ENCODE peak calls at places on chromosomes 4 and X, in six cellular contexts. One of them, this sample, is unnamed.

GRCh38 chr4:106982711-106983211 is 53.4 kb downstream of the DKK2 start:
- DNase-seq in IMR-90: no peak
- DNase-seq in mesenchymal stem cell: no peak
- DNase-seq in neuronal stem cell: no peak
- DNase-seq in H9: no peak
- DNase-seq in H1: no peak
- DNase-seq in this sample: no peak

GRCh38 chr4:77158487-77158861 is 1.5 kb downstream of the CCNG2 start:
- DNase-seq in IMR-90: no peak
- DNase-seq in mesenchymal stem cell: no peak
- DNase-seq in neuronal stem cell: no peak
- DNase-seq in H9: no peak
- DNase-seq in H1: no peak
- DNase-seq in this sample: no peak

GRCh38 chr4:129240816-129241215 is 144.9 kb downstream of the C4orf33 start:
- DNase-seq in IMR-90: no peak
- DNase-seq in mesenchymal stem cell: no peak
- DNase-seq in neuronal stem cell: no peak
- DNase-seq in H9: no peak
- DNase-seq in H1: no peak
- DNase-seq in this sample: no peak

GRCh38 chrX:19682712-19683331 is 167.5 kb upstream of the MAP3K15 start:
- DNase-seq in IMR-90: peak
- DNase-seq in mesenchymal stem cell: peak
- DNase-seq in neuronal stem cell: peak
- DNase-seq in H9: peak
- DNase-seq in H1: no peak
- DNase-seq in this sample: peak

GRCh38 chr4:770022-770421 is 55.9 kb downstream of the CPLX1 start:
- DNase-seq in IMR-90: peak
- DNase-seq in mesenchymal stem cell: no peak
- DNase-seq in neuronal stem cell: no peak
- DNase-seq in H9: no peak
- DNase-seq in H1: no peak
- DNase-seq in this sample: no peak

GRCh38 chr4:109065006-109065405 is 237.5 kb downstream of the COL25A1 start:
- DNase-seq in IMR-90: no peak
- DNase-seq in mesenchymal stem cell: no peak
- DNase-seq in neuronal stem cell: no peak
- DNase-seq in H9: no peak
- DNase-seq in H1: no peak
- DNase-seq in this sample: no peak

GRCh38 chrX:33078273-33078672 is 133.1 kb downstream of the DMD start:
- DNase-seq in IMR-90: no peak
- DNase-seq in mesenchymal stem cell: no peak
- DNase-seq in neuronal stem cell: no peak
- DNase-seq in H9: no peak
- DNase-seq in H1: no peak
- DNase-seq in this sample: peak

GRCh38 chrX:151488677-151489076 is 74.8 kb upstream of the PASD1 start:
- DNase-seq in IMR-90: no peak
- DNase-seq in mesenchymal stem cell: no peak
- DNase-seq in neuronal stem cell: no peak
- DNase-seq in H9: peak
- DNase-seq in H1: peak
- DNase-seq in this sample: peak

GRCh38 chr4:174420317-174420716 is 102.0 kb downstream of the HPGD start:
- DNase-seq in IMR-90: no peak
- DNase-seq in mesenchymal stem cell: no peak
- DNase-seq in neuronal stem cell: no peak
- DNase-seq in H9: no peak
- DNase-seq in H1: no peak
- DNase-seq in this sample: no peak

GRCh38 chrX:96445531-96446065 is 239.0 kb upstream of the DIAPH2 start:
- DNase-seq in IMR-90: no peak
- DNase-seq in mesenchymal stem cell: no peak
- DNase-seq in neuronal stem cell: no peak
- DNase-seq in H9: no peak
- DNase-seq in H1: no peak
- DNase-seq in this sample: no peak

GRCh38 chrX:119007189-119007770 is 32.9 kb downstream of the LONRF3 start:
- DNase-seq in IMR-90: no peak
- DNase-seq in mesenchymal stem cell: no peak
- DNase-seq in neuronal stem cell: no peak
- DNase-seq in H9: no peak
- DNase-seq in H1: no peak
- DNase-seq in this sample: peak

GRCh38 chrX:119009071-119009470 is 34.7 kb downstream of the LONRF3 start:
- DNase-seq in IMR-90: no peak
- DNase-seq in mesenchymal stem cell: no peak
- DNase-seq in neuronal stem cell: no peak
- DNase-seq in H9: no peak
- DNase-seq in H1: no peak
- DNase-seq in this sample: no peak

GRCh38 chrX:119004920-119005524 is 30.6 kb downstream of the LONRF3 start:
- DNase-seq in IMR-90: peak
- DNase-seq in mesenchymal stem cell: peak
- DNase-seq in neuronal stem cell: peak
- DNase-seq in H9: peak
- DNase-seq in H1: peak
- DNase-seq in this sample: peak

GRCh38 chrX:119010491-119010890 is 36.1 kb downstream of the LONRF3 start:
- DNase-seq in IMR-90: no peak
- DNase-seq in mesenchymal stem cell: no peak
- DNase-seq in neuronal stem cell: no peak
- DNase-seq in H9: no peak
- DNase-seq in H1: no peak
- DNase-seq in this sample: no peak

DNA sequence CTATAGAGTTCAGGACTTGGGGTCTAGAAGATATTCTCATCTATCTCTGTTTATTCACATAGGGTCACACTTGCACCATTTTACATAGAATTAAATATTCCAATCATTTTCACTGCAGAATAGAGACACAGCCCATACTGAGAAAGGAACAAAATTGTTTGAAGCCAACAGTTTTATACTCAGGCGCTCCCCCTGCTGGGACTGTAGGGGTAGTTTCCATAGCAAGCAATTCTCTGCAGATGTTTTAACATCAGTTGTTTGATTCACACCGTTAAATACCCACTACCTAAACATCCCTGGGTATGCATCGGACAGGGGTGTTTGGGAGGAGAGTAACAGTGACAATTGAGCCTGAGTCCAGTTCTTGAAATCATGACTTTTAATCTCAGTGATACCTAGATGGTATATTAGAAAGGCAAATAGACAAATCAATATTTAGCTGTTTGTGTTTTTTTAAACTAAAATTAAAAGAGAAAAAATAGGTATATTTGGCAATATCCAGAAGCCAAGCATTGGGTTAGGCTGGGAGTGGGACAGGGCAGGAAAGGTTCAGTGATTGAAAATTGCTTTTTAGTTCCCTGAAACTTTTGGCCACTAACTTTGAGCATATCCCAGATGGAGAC is 33.8 kb downstream of the LONRF3 start:
- DNase-seq in IMR-90: peak
- DNase-seq in mesenchymal stem cell: peak
- DNase-seq in neuronal stem cell: peak
- DNase-seq in H9: no peak
- DNase-seq in H1: peak
- DNase-seq in this sample: peak
- H2BK15ac ChIP-seq in IMR-90: no peak
- H2BK15ac ChIP-seq in mesenchymal stem cell: no peak
- H2BK15ac ChIP-seq in neuronal stem cell: no peak
- H2BK15ac ChIP-seq in H9: no peak
- H2BK15ac ChIP-seq in H1: no peak
- H2BK15ac ChIP-seq in this sample: no peak

GRCh38 chr4:168691621-168692376 is 194.9 kb downstream of the PALLD start:
- DNase-seq in IMR-90: no peak
- DNase-seq in mesenchymal stem cell: no peak
- DNase-seq in neuronal stem cell: no peak
- DNase-seq in H9: no peak
- DNase-seq in H1: no peak
- DNase-seq in this sample: no peak
- H3K4me2 ChIP-seq in IMR-90: no peak
- H3K4me2 ChIP-seq in mesenchymal stem cell: no peak
- H3K4me2 ChIP-seq in neuronal stem cell: no peak
- H3K4me2 ChIP-seq in H9: no peak
- H3K4me2 ChIP-seq in H1: no peak
- H3K4me2 ChIP-seq in this sample: no peak

GRCh38 chr4:32318926-32319325 is 1598.8 kb downstream of the PCDH7 start:
- DNase-seq in IMR-90: no peak
- DNase-seq in mesenchymal stem cell: no peak
- DNase-seq in neuronal stem cell: no peak
- DNase-seq in H9: no peak
- DNase-seq in H1: no peak
- DNase-seq in this sample: no peak
- H2BK15ac ChIP-seq in IMR-90: no peak
- H2BK15ac ChIP-seq in mesenchymal stem cell: no peak
- H2BK15ac ChIP-seq in neuronal stem cell: no peak
- H2BK15ac ChIP-seq in H9: no peak
- H2BK15ac ChIP-seq in H1: no peak
- H2BK15ac ChIP-seq in this sample: no peak

DNA sequence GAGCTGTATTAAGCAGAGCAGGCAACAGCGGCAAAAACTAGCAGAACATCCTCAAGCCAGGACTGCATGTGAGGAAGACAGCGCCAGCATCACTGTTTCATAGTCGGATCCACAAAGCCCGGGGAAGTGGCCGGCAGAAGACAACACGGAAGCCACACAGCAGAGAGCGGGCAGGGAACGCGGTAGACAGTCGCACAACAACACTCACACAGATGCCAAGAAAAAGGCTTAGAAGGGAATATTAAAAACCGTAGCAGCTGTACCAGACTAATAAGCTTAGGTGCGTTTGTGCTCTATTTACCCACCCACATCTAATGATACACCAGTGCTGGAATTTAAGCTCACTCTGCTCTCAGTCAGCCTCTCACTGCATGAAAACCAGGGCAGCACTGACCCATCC is 16.0 kb downstream of the ZFYVE28 start:
- DNase-seq in IMR-90: no peak
- DNase-seq in mesenchymal stem cell: no peak
- DNase-seq in neuronal stem cell: no peak
- DNase-seq in H9: no peak
- DNase-seq in H1: no peak
- DNase-seq in this sample: no peak
- H3K4me2 ChIP-seq in IMR-90: peak
- H3K4me2 ChIP-seq in mesenchymal stem cell: peak
- H3K4me2 ChIP-seq in neuronal stem cell: no peak
- H3K4me2 ChIP-seq in H9: peak
- H3K4me2 ChIP-seq in H1: peak
- H3K4me2 ChIP-seq in this sample: peak

GRCh38 chr4:40331092-40331824 is 3.9 kb upstream of the CHRNA9 start:
- DNase-seq in IMR-90: no peak
- DNase-seq in mesenchymal stem cell: no peak
- DNase-seq in neuronal stem cell: no peak
- DNase-seq in H9: no peak
- DNase-seq in H1: no peak
- DNase-seq in this sample: no peak

GRCh38 chr4:40329805-40330204 is 5.3 kb upstream of the CHRNA9 start:
- DNase-seq in IMR-90: no peak
- DNase-seq in mesenchymal stem cell: no peak
- DNase-seq in neuronal stem cell: no peak
- DNase-seq in H9: no peak
- DNase-seq in H1: no peak
- DNase-seq in this sample: no peak

GRCh38 chr4:40333921-40334352 is 1.2 kb upstream of the CHRNA9 start:
- DNase-seq in IMR-90: peak
- DNase-seq in mesenchymal stem cell: peak
- DNase-seq in neuronal stem cell: no peak
- DNase-seq in H9: no peak
- DNase-seq in H1: no peak
- DNase-seq in this sample: peak

GRCh38 chr4:40330536-40330935 is 4.6 kb upstream of the CHRNA9 start:
- DNase-seq in IMR-90: no peak
- DNase-seq in mesenchymal stem cell: no peak
- DNase-seq in neuronal stem cell: no peak
- DNase-seq in H9: no peak
- DNase-seq in H1: no peak
- DNase-seq in this sample: no peak

DNA sequence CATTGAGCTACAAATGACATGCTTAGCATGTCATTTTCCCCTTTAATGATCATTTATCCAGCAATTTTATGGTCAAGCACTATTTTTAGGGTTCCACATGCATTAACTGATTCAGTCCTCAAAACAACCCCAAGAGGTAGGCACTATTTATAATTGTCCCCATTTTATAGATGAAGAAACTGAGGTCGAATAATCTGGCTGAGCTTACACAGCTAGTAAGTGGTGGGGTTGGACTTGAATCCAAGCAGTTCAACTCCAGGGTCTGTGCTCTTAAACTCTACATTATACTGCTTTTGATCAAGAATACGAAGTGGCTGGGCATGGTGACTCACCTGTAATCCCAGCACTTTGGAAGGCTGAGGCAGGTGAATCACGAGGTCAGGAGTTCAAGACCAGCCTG is 3.2 kb upstream of the CHRNA9 start:
- DNase-seq in IMR-90: no peak
- DNase-seq in mesenchymal stem cell: no peak
- DNase-seq in neuronal stem cell: no peak
- DNase-seq in H9: no peak
- DNase-seq in H1: no peak
- DNase-seq in this sample: no peak
- H2BK15ac ChIP-seq in IMR-90: no peak
- H2BK15ac ChIP-seq in mesenchymal stem cell: no peak
- H2BK15ac ChIP-seq in neuronal stem cell: no peak
- H2BK15ac ChIP-seq in H9: no peak
- H2BK15ac ChIP-seq in H1: no peak
- H2BK15ac ChIP-seq in this sample: no peak

GRCh38 chr4:118765399-118765798 is 70.5 kb downstream of the SEC24D start:
- DNase-seq in IMR-90: peak
- DNase-seq in mesenchymal stem cell: peak
- DNase-seq in neuronal stem cell: no peak
- DNase-seq in H9: no peak
- DNase-seq in H1: no peak
- DNase-seq in this sample: no peak
- H3K4me2 ChIP-seq in IMR-90: no peak
- H3K4me2 ChIP-seq in mesenchymal stem cell: no peak
- H3K4me2 ChIP-seq in neuronal stem cell: no peak
- H3K4me2 ChIP-seq in H9: no peak
- H3K4me2 ChIP-seq in H1: no peak
- H3K4me2 ChIP-seq in this sample: no peak

GRCh38 chr4:183276106-183276505 is 44.0 kb downstream of the CLDN22 start:
- DNase-seq in IMR-90: no peak
- DNase-seq in mesenchymal stem cell: no peak
- DNase-seq in neuronal stem cell: no peak
- DNase-seq in H9: no peak
- DNase-seq in H1: no peak
- DNase-seq in this sample: no peak
- H2BK15ac ChIP-seq in IMR-90: no peak
- H2BK15ac ChIP-seq in mesenchymal stem cell: no peak
- H2BK15ac ChIP-seq in neuronal stem cell: no peak
- H2BK15ac ChIP-seq in H9: no peak
- H2BK15ac ChIP-seq in H1: no peak
- H2BK15ac ChIP-seq in this sample: no peak

DNA sequence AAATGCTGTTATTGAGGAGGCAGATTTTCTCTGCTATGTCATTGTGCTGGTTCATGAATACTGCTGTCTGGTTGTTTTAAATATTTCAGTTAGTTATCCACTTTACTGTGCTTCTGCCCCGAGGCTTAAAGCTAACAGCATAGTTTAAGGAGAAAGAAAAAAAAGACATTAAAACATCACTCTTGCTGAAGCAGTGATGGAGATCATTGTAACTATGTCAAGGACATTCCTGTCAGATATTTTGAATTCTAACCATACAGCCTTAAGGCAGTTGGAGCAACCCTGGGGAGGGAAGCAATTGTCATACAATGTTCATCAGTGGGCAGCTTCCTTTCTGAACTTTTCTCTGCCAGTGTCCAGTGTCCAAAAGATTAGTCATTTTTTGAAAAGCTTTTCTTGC is 199.0 kb upstream of the DDX53 start:
- DNase-seq in IMR-90: no peak
- DNase-seq in mesenchymal stem cell: no peak
- DNase-seq in neuronal stem cell: no peak
- DNase-seq in H9: no peak
- DNase-seq in H1: no peak
- DNase-seq in this sample: peak
- H3K4me2 ChIP-seq in IMR-90: no peak
- H3K4me2 ChIP-seq in mesenchymal stem cell: no peak
- H3K4me2 ChIP-seq in neuronal stem cell: no peak
- H3K4me2 ChIP-seq in H9: no peak
- H3K4me2 ChIP-seq in H1: no peak
- H3K4me2 ChIP-seq in this sample: no peak

This sample was measured in mesendoderm.